ENCODE peak calls at places on chromosomes 2 and 18, in seven cellular contexts. R is H9, A is mesendoderm, W is IMR-90, S is H1, N is mesenchymal stem cell, Q is trophoblast cell. B is an unnamed sample.

GRCh38 chr2:175002547-175003274 is 2.5 kb downstream of the CHN1 start:
- DNase-seq in R (no peak), A (peak; percentile 44), W (no peak), S (no peak), N (no peak), Q (no peak), B (no peak)

GRCh38 chr2:232325324-232326273 is 53.0 kb upstream of the ALPP start:
- DNase-seq in R (peak; percentile 73), A (peak; percentile 58), W (peak; percentile 12), S (peak; percentile 95), N (peak; percentile 44), Q (no peak), B (peak; percentile 50)

GRCh38 chr2:154194917-154195643 is 323.4 kb downstream of the GALNT13 start:
- DNase-seq in R (no peak), A (no peak), W (no peak), S (no peak), N (no peak), Q (no peak), B (no peak)

GRCh38 chr2:46268196-46268595 is 29.0 kb upstream of the EPAS1 start:
- DNase-seq in R (no peak), A (no peak), W (no peak), S (no peak), N (peak; percentile 73), Q (no peak), B (no peak)

GRCh38 chr18:12099160-12099559 is 5.5 kb downstream of the ANKRD62 start:
- DNase-seq in R (no peak), A (no peak), W (no peak), S (no peak), N (no peak), Q (no peak), B (no peak)

GRCh38 chr18:50388988-50389387 is 14.1 kb downstream of the SKA1 start:
- DNase-seq in R (no peak), A (no peak), W (no peak), S (no peak), N (no peak), Q (no peak), B (no peak)

GRCh38 chr2:30280596-30281434 is 49.5 kb downstream of the LBH start:
- DNase-seq in R (no peak), A (no peak), W (no peak), S (no peak), N (no peak), Q (peak; percentile 80), B (no peak)

GRCh38 chr2:216147172-216148131 is 38.3 kb downstream of the XRCC5 start:
- DNase-seq in R (no peak), A (no peak), W (no peak), S (no peak), N (no peak), Q (no peak), B (no peak)

GRCh38 chr2:23410596-23410995 is 25.6 kb downstream of the KLHL29 start:
- DNase-seq in R (no peak), A (no peak), W (peak; percentile 59), S (no peak), N (peak; percentile 92), Q (no peak), B (no peak)

GRCh38 chr18:71398530-71398929 is 1109.7 kb downstream of the SOCS6 start:
- DNase-seq in R (peak; percentile 59), A (peak; percentile 73), W (no peak), S (peak; percentile 52), N (no peak), Q (no peak), B (peak; percentile 51)

GRCh38 chr2:18976112-18976961 is 382.1 kb downstream of the OSR1 start:
- DNase-seq in R (no peak), A (no peak), W (peak; percentile 94), S (no peak), N (peak; percentile 95), Q (no peak), B (no peak)

GRCh38 chr2:12712871-12713270 is 3.9 kb upstream of the TRIB2 start:
- DNase-seq in R (no peak), A (no peak), W (peak; percentile 87), S (no peak), N (peak; percentile 84), Q (no peak), B (no peak)

GRCh38 chr2:231613655-231614558 is 21.2 kb downstream of the TEX44 start:
- DNase-seq in R (peak; percentile 95), A (peak; percentile 97), W (peak; percentile 80), S (peak; percentile 92), N (peak; percentile 94), Q (peak; percentile 93), B (peak; percentile 93)

GRCh38 chr2:60439219-60439974 is 114.1 kb downstream of the BCL11A start:
- DNase-seq in R (peak; percentile 58), A (no peak), W (no peak), S (no peak), N (no peak), Q (no peak), B (no peak)

GRCh38 chr2:239932881-239933735 is 92.0 kb downstream of the NDUFA10 start:
- DNase-seq in R (peak; percentile 14), A (no peak), W (no peak), S (no peak), N (no peak), Q (no peak), B (no peak)

GRCh38 chr18:6521804-6522418 is 107.2 kb upstream of the L3MBTL4 start:
- DNase-seq in R (peak; percentile 73), A (peak; percentile 82), W (peak; percentile 47), S (peak; percentile 85), N (peak; percentile 38), Q (peak; percentile 71), B (no peak)

GRCh38 chr2:141699573-141699972 is 431.2 kb downstream of the LRP1B start:
- DNase-seq in R (no peak), A (no peak), W (no peak), S (no peak), N (no peak), Q (no peak), B (no peak)

GRCh38 chr18:77255426-77256105 is 5.9 kb downstream of the GALR1 start:
- DNase-seq in R (no peak), A (no peak), W (no peak), S (no peak), N (no peak), Q (no peak), B (no peak)

GRCh38 chr2:129199501-129199900 is 780.0 kb upstream of the RAB6C start:
- DNase-seq in R (no peak), A (peak; percentile 40), W (no peak), S (no peak), N (no peak), Q (peak; percentile 24), B (no peak)

GRCh38 chr2:129205766-129206165 is 773.7 kb upstream of the RAB6C start:
- DNase-seq in R (no peak), A (no peak), W (no peak), S (no peak), N (no peak), Q (no peak), B (no peak)

GRCh38 chr2:129203315-129203714 is 776.2 kb upstream of the RAB6C start:
- DNase-seq in R (no peak), A (no peak), W (no peak), S (no peak), N (no peak), Q (no peak), B (no peak)

DNA sequence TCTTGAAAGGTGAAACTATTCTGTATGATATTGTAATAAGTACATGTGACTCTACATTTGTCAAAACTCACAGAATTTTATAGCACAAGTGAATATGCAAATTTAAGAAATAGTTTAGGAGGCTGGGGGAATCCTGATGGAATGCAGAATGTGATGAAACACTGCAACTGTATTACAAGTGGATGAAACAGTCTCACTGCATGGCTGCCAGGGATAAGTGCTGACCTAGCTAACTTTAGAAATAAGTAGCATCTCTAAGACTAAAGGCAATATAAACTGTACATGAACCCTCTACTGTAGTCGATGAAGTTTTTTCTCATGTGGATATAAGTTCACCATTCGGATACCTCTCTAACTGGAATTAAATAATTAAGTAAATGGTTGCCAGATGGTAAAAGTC is 777.8 kb upstream of the RAB6C start:
- DNase-seq in R (no peak), A (peak; percentile 62), W (no peak), S (no peak), N (peak; percentile 4), Q (no peak), B (no peak)
- H3K9ac ChIP-seq in R (no peak overlapping the region), A (no peak overlapping the region), W (no peak overlapping the region), S (no peak overlapping the region), N (no peak overlapping the region), Q (no peak overlapping the region), B (no peak overlapping the region)

GRCh38 chr2:137302957-137303356 is 537.6 kb downstream of the THSD7B start:
- DNase-seq in R (no peak), A (no peak), W (no peak), S (no peak), N (no peak), Q (no peak), B (no peak)
- H3K4ac ChIP-seq in R (no peak overlapping the region), A (no peak overlapping the region), W (no peak overlapping the region), S (no peak overlapping the region), N (no peak overlapping the region), Q (no peak overlapping the region), B (no peak overlapping the region)

DNA sequence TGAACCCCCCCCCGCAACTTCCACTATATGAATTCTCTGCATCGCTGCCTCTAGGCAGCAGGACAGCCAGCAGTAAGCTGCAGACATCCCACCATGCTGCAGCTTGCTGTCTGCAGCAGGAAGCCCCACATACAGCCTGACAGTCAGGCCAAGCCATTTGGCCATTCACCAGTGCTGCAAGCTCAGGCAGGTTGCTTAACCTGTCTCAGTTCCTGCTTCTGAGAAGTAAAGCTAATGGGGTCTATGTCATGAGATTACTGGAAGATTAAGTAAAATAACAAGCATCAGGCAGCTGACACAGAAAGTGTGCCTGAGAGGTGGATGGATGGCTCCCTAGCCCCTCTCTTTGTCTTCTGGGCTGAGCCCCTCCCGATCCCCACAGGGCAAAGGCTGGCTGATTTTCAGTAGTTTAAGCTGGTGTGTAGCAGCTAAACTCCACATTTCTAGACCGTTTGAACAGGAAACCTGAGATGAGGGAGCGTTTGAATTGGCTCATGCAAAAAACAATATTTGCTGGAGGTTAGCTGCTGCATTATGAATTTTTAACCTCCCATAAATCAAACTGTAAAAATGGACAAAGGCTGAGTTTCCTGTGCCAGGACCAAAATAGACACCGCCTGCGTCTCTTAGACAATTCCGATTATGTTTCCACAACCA is 193.8 kb upstream of the ARL4C start:
- DNase-seq in R (no peak), A (no peak), W (peak; percentile 58), S (peak; percentile 19), N (no peak), Q (no peak), B (no peak)
- H3K9ac ChIP-seq in R (no peak overlapping the region), A (no peak overlapping the region), W (peak overlapping the region; percentile 22), S (no peak overlapping the region), N (peak overlapping the region; percentile 68), Q (no peak overlapping the region), B (no peak overlapping the region)

GRCh38 chr2:1790473-1790872 is 46.2 kb upstream of the PXDN start:
- DNase-seq in R (no peak), A (no peak), W (no peak), S (no peak), N (no peak), Q (no peak), B (no peak)

GRCh38 chr2:1788478-1788959 is 44.2 kb upstream of the PXDN start:
- DNase-seq in R (no peak), A (no peak), W (no peak), S (no peak), N (no peak), Q (no peak), B (no peak)

GRCh38 chr2:1787799-1788477 is 43.6 kb upstream of the PXDN start:
- DNase-seq in R (no peak), A (no peak), W (no peak), S (no peak), N (no peak), Q (no peak), B (no peak)

GRCh38 chr2:1790996-1791395 is 46.7 kb upstream of the PXDN start:
- DNase-seq in R (no peak), A (no peak), W (no peak), S (no peak), N (no peak), Q (no peak), B (no peak)

GRCh38 chr2:1789610-1790009 is 45.3 kb upstream of the PXDN start:
- DNase-seq in R (no peak), A (no peak), W (no peak), S (no peak), N (no peak), Q (no peak), B (no peak)
- H3K4ac ChIP-seq in R (no peak overlapping the region), A (no peak overlapping the region), W (no peak overlapping the region), S (no peak overlapping the region), N (no peak overlapping the region), Q (no peak overlapping the region), B (no peak overlapping the region)

B was measured in neuronal stem cell.